ENCODE peak calls at places on chromosomes 11 and 22, in ten cellular contexts. W is ascending aorta, E is AG10803, Q is AG04450, T is GM06990, V is endothelial cell of umbilical vein, A is heart left ventricle, X is esophagus squamous epithelium, U is HCT116, L is right lobe of liver. B is an unnamed sample.

GRCh38 chr11:18721576-18722292 is 4.3 kb downstream of the IGSF22 start:
- DNase-seq in W (no peak), E (peak), Q (no peak), T (peak), V (peak), A (no peak), X (no peak), U (peak), L (peak), B (no peak)

GRCh38 chr11:16945671-16946469 is 68.3 kb downstream of the PLEKHA7 start:
- DNase-seq in W (no peak), E (peak), Q (no peak), T (peak), V (peak), A (no peak), X (no peak), U (peak), L (peak), B (no peak)

GRCh38 chr11:19436932-19437331 is 196.2 kb upstream of the E2F8 start:
- DNase-seq in W (no peak), E (no peak), Q (no peak), T (peak), V (no peak), A (no peak), X (no peak), U (no peak), L (no peak), B (no peak)

GRCh38 chr11:64619811-64620285 is 28.8 kb downstream of the SLC22A12 start:
- DNase-seq in W (no peak), E (peak), Q (peak), T (no peak), V (peak), A (no peak), X (no peak), U (peak), L (peak), B (peak)

GRCh38 chr11:103055174-103055890 is 36.6 kb downstream of the DCUN1D5 start:
- DNase-seq in W (no peak), E (peak), Q (peak), T (no peak), V (peak), A (no peak), X (no peak), U (peak), L (no peak), B (no peak)

GRCh38 chr11:65532388-65533064 is 7.6 kb downstream of the SCYL1 start:
- DNase-seq in W (no peak), E (no peak), Q (no peak), T (no peak), V (no peak), A (no peak), X (no peak), U (no peak), L (peak), B (peak)

GRCh38 chr22:38172489-38173155 is 9.0 kb downstream of the PLA2G6 start:
- DNase-seq in W (peak), E (peak), Q (no peak), T (no peak), V (peak), A (peak), X (no peak), U (no peak), L (peak), B (peak)

GRCh38 chr11:133901316-133901715 is 55.5 kb downstream of the IGSF9B start:
- DNase-seq in W (no peak), E (no peak), Q (no peak), T (no peak), V (no peak), A (peak), X (no peak), U (no peak), L (no peak), B (peak)

GRCh38 chr11:134995746-134996145 is 583.7 kb upstream of the B3GAT1 start:
- DNase-seq in W (no peak), E (peak), Q (no peak), T (no peak), V (no peak), A (no peak), X (no peak), U (no peak), L (no peak), B (no peak)

GRCh38 chr11:39684155-39684554 is 1775.3 kb downstream of the LRRC4C start:
- DNase-seq in W (no peak), E (no peak), Q (no peak), T (no peak), V (no peak), A (no peak), X (no peak), U (no peak), L (no peak), B (no peak)

GRCh38 chr11:87892291-87892690 is 283.0 kb downstream of the RAB38 start:
- DNase-seq in W (no peak), E (no peak), Q (no peak), T (no peak), V (no peak), A (no peak), X (no peak), U (no peak), L (no peak), B (no peak)

GRCh38 chr11:15942936-15943335 is 413.4 kb downstream of the SOX6 start:
- DNase-seq in W (no peak), E (no peak), Q (no peak), T (no peak), V (no peak), A (no peak), X (no peak), U (no peak), L (no peak), B (no peak)

GRCh38 chr11:15942126-15942525 is 414.2 kb downstream of the SOX6 start:
- DNase-seq in W (no peak), E (no peak), Q (no peak), T (no peak), V (no peak), A (no peak), X (no peak), U (no peak), L (no peak), B (no peak)

GRCh38 chr11:15940462-15941205 is 415.7 kb downstream of the SOX6 start:
- DNase-seq in W (no peak), E (no peak), Q (no peak), T (no peak), V (no peak), A (no peak), X (no peak), U (no peak), L (no peak), B (no peak)

GRCh38 chr11:15938983-15939382 is 417.4 kb downstream of the SOX6 start:
- DNase-seq in W (no peak), E (no peak), Q (no peak), T (no peak), V (no peak), A (no peak), X (no peak), U (no peak), L (no peak), B (no peak)

DNA sequence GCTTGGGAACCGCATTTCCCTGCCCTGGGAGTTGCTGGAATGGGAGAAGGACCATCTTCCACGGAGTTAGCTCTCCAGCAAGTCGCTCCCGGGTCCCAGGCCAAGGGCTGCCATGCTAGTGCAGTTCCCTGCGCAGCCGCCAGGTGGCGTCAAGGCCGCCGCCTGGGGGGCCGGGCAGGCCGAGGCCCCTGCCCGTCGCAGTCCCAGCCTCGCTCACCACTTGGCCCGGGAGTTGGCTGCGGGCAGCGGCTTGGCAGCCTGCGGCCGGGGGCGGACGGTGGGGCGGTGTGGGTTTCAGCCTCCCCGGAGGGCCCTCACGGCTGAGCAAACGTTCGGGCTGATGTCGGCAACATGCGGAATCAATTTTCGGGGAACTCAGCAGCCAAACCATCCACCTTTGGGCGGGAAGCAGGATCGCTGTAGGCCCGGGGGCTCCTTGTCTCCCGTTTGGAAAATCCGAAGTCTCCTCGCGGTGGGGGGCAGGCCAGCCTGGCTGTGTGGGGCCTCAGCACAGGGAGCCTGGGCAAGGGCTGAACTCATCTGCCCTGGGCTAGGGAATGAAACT is 415.1 kb downstream of the SOX6 start:
- DNase-seq in W (no peak), E (peak), Q (no peak), T (peak), V (peak), A (no peak), X (no peak), U (no peak), L (no peak), B (no peak)
- H3K4me3 ChIP-seq in W (no peak), E (peak), Q (no peak), T (no peak), V (no peak), A (no peak), X (no peak), U (no peak), L (no peak), B (no peak)

DNA sequence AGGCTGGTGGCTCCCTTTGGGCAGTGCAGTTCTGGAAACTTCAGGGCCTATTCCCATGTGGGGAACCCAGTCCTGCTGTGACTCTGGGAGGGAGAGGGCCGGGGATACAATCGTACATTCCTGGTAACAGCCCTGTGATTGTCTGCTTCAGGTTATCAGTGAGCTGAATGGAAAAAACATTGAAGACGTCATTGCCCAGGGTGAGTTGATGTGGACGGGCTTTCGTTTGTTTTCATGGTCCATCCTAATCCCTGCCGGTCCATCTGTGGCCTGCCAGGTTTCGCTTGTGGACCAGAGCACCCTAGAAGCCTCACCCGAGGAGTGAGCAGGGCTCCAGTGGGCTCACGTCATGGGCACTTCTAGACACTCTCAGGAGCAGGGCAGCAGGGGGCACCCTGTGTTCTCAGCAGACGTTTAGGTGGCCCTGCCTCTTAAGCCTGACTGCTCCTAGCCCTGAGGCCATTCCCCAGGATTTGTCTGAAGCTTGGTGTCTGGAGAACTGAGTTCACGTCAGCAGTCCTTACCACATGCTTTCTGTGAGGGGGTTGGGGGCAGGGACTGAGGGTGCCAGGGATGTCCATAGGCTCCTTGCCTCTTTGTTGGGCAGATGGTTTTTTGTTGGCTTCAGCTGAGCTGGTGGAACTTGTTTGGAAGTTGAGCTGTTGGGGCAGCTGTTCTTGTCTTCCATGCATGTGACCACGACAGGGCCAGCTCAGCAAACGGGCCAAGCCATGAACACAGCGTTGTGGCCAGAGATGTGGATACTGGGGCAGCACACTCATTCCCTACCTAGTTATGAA is 1.9 kb downstream of the RPLP2 start:
- DNase-seq in W (no peak), E (no peak), Q (no peak), T (no peak), V (no peak), A (no peak), X (no peak), U (no peak), L (no peak), B (no peak)
- TF ChIP-seq CTCF in W (no peak), E (peak), Q (no peak), T (peak), V (peak), A (no peak), X (no peak), U (peak), L (no peak), B (no peak)

GRCh38 chr11:72821221-72821919 is 7.2 kb downstream of the ATG16L2 start:
- DNase-seq in W (no peak), E (no peak), Q (no peak), T (no peak), V (no peak), A (peak), X (no peak), U (no peak), L (no peak), B (no peak)
- H3K4me3 ChIP-seq in W (peak), E (peak), Q (peak), T (peak), V (peak), A (peak), X (peak), U (peak), L (peak), B (peak)

DNA sequence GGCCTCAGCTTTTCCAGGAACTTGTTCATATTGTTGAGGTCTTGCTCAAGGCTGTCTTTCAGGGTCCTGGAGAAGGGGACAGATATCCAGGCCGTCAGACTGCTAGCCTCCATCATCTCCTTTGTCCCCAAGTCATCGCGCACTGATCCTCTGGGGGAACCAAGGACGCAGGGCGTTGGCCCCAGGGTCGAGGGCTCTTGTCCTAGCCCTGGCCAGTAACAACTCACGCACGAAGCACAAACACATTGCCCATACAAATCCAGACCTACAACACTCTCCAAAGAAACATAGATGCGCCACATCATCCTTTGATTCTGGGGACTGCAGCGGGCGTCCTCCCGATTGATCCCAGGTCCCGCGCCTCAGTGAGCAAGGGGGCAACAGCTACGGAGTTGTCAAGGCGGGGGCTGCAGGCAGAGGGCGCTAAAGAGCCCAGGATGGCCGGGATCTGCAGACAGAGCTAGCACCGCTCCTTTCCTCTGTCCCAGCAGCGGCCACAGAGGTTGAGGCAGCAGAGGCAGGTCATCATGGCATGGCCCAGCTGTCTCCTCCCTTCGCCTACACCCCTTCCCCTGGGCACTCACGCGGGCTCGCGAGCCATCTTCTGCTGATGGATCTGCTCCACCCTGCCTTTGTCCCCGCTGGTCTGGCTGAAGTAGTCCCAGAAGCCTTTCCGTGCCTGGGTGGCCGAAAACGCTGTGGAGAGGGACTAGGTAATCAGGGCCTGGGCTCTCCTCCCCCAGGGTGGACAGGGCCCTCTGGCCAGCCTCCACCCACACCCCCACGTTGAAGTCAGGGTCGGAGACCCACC is 472 bp downstream of the APOA5 start:
- DNase-seq in W (no peak), E (peak), Q (no peak), T (peak), V (peak), A (peak), X (no peak), U (peak), L (peak), B (peak)
- TF ChIP-seq CTCF in W (peak), E (peak), Q (peak), T (peak), V (peak), A (peak), X (peak), U (peak), L (peak), B (peak)

GRCh38 chr22:47155131-47155885 is 392.9 kb downstream of the TBC1D22A start:
- DNase-seq in W (no peak), E (no peak), Q (no peak), T (no peak), V (no peak), A (no peak), X (no peak), U (no peak), L (no peak), B (no peak)

GRCh38 chr22:47152938-47153337 is 390.5 kb downstream of the TBC1D22A start:
- DNase-seq in W (no peak), E (no peak), Q (no peak), T (no peak), V (no peak), A (no peak), X (no peak), U (no peak), L (no peak), B (no peak)

GRCh38 chr22:47154621-47155081 is 392.2 kb downstream of the TBC1D22A start:
- DNase-seq in W (no peak), E (peak), Q (peak), T (no peak), V (no peak), A (peak), X (no peak), U (no peak), L (no peak), B (peak)

GRCh38 chr22:47152236-47152635 is 389.8 kb downstream of the TBC1D22A start:
- DNase-seq in W (no peak), E (no peak), Q (no peak), T (no peak), V (no peak), A (no peak), X (no peak), U (no peak), L (no peak), B (no peak)

GRCh38 chr22:47153854-47154542 is 391.5 kb downstream of the TBC1D22A start:
- DNase-seq in W (no peak), E (no peak), Q (no peak), T (no peak), V (no peak), A (no peak), X (no peak), U (no peak), L (no peak), B (no peak)
- H3K4me3 ChIP-seq in W (peak), E (peak), Q (peak), T (no peak), V (no peak), A (peak), X (peak), U (no peak), L (no peak), B (no peak)

GRCh38 chr11:14904745-14905103 is 12.7 kb upstream of the CYP2R1 start:
- DNase-seq in W (no peak), E (peak), Q (no peak), T (peak), V (peak), A (peak), X (peak), U (no peak), L (peak), B (peak)

GRCh38 chr11:14907411-14908213 is 15.6 kb upstream of the CYP2R1 start:
- DNase-seq in W (no peak), E (peak), Q (no peak), T (peak), V (peak), A (peak), X (peak), U (no peak), L (peak), B (peak)

GRCh38 chr11:14906614-14907392 is 14.8 kb upstream of the CYP2R1 start:
- DNase-seq in W (no peak), E (no peak), Q (no peak), T (peak), V (no peak), A (no peak), X (no peak), U (no peak), L (no peak), B (no peak)

GRCh38 chr11:14905104-14906033 is 13.3 kb upstream of the CYP2R1 start:
- DNase-seq in W (no peak), E (peak), Q (no peak), T (peak), V (peak), A (peak), X (peak), U (no peak), L (peak), B (peak)

GRCh38 chr11:14908214-14908880 is 16.3 kb upstream of the CYP2R1 start:
- DNase-seq in W (no peak), E (peak), Q (no peak), T (no peak), V (peak), A (no peak), X (no peak), U (peak), L (no peak), B (no peak)
- TF ChIP-seq CTCF in W (peak), E (peak), Q (peak), T (peak), V (peak), A (peak), X (peak), U (peak), L (peak), B (peak)

GRCh38 chr11:12687216-12687623 is 13.0 kb downstream of the TEAD1 start:
- DNase-seq in W (no peak), E (no peak), Q (no peak), T (no peak), V (no peak), A (no peak), X (no peak), U (no peak), L (no peak), B (no peak)
- H3K4me3 ChIP-seq in W (no peak), E (no peak), Q (no peak), T (no peak), V (no peak), A (no peak), X (no peak), U (peak), L (no peak), B (no peak)

GRCh38 chr11:61765550-61766253 is 13.3 kb downstream of the MYRF start:
- DNase-seq in W (no peak), E (no peak), Q (no peak), T (no peak), V (no peak), A (no peak), X (no peak), U (no peak), L (no peak), B (no peak)

GRCh38 chr11:61763930-61764605 is 11.6 kb downstream of the MYRF start:
- DNase-seq in W (no peak), E (no peak), Q (no peak), T (no peak), V (no peak), A (no peak), X (no peak), U (no peak), L (no peak), B (no peak)

GRCh38 chr11:61762798-61763197 is 10.4 kb downstream of the MYRF start:
- DNase-seq in W (no peak), E (no peak), Q (no peak), T (no peak), V (no peak), A (no peak), X (no peak), U (no peak), L (no peak), B (no peak)

GRCh38 chr11:61766353-61766841 is 14.0 kb downstream of the MYRF start:
- DNase-seq in W (no peak), E (no peak), Q (peak), T (no peak), V (no peak), A (no peak), X (no peak), U (no peak), L (peak), B (no peak)

DNA sequence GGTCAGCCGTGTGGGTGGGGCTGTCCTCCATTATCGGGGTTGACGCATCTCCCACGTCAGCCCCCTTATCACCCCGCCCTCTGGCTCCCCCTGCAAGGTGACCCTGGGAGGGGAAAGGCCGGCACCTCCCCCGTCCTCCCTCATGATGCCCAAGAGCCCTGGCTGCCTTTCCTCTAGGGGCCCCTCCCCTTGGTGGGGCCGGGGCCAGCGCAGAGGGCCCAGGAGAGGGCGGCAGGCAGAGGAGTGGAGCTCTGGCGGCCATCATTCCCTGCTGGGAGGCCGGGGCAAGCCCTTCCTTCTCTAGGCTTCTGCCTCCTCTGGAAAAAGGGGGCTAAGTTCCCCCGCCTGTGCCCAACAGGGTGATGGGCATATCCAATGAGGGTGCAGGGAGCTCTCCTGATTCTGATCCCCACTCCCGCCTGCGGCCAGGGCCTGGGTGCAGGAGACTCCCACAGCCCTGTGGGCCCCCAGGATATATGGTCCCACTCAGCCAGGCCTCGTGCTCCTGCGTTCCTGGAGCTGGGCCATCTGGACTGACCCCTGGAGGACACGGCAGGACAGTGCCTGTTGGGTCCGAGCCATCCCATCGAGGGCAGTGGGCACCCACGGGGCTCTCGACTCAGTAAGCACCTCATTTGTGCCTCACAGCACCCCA is 12.3 kb downstream of the MYRF start:
- DNase-seq in W (no peak), E (no peak), Q (no peak), T (no peak), V (no peak), A (no peak), X (no peak), U (no peak), L (no peak), B (no peak)
- TF ChIP-seq CTCF in W (no peak), E (no peak), Q (no peak), T (no peak), V (no peak), A (no peak), X (no peak), U (no peak), L (no peak), B (no peak)